ENCODE peak calls at places on chromosomes 7 and 10, in four cellular contexts. V is HS-5; Q is mucosa of gallbladder; W is stimulated activated CD4-positive, alpha-beta T cell treated with anti-CD3 and anti-CD28 coated beads, Interleukin-2, amount 100 ng/mL, for 48 hours. F is an unnamed sample.

GRCh38 chr10:2981361-2981801 is 86.0 kb upstream of the PFKP start:
- DNase-seq in V (no peak), Q (no peak), W (no peak), F (no peak)

GRCh38 chr7:136923111-136923510 is 54.7 kb downstream of the CHRM2 start:
- DNase-seq in V (peak), Q (no peak), W (no peak), F (peak)

GRCh38 chr10:110947061-110947595 is 27.7 kb downstream of the SHOC2 start:
- DNase-seq in V (no peak), Q (no peak), W (no peak), F (no peak)

GRCh38 chr7:140501941-140502340 is 22.6 kb upstream of the MKRN1 start:
- DNase-seq in V (no peak), Q (no peak), W (no peak), F (no peak)

GRCh38 chr7:29765392-29765979 is 40.8 kb upstream of the WIPF3 start:
- DNase-seq in V (no peak), Q (no peak), W (no peak), F (no peak)

GRCh38 chr10:88106348-88106747 is 242.9 kb downstream of the PTEN start:
- DNase-seq in V (no peak), Q (no peak), W (no peak), F (no peak)

GRCh38 chr10:44969854-44970253 is 8.8 kb downstream of the DEPP1 start:
- DNase-seq in V (no peak), Q (no peak), W (no peak), F (no peak)

GRCh38 chr10:17113889-17114288 is 15.7 kb downstream of the CUBN start:
- DNase-seq in V (no peak), Q (peak), W (no peak), F (peak)

GRCh38 chr10:71530781-71531180 is 134.1 kb downstream of the CDH23 start:
- DNase-seq in V (no peak), Q (no peak), W (no peak), F (no peak)

GRCh38 chr10:71604324-71605018 is 115.1 kb downstream of the C10orf105 start:
- DNase-seq in V (no peak), Q (peak), W (no peak), F (peak)

GRCh38 chr10:71396084-71396713 is 521 bp upstream of the CDH23 start:
- DNase-seq in V (no peak), Q (peak), W (no peak), F (peak)

GRCh38 chr7:20269726-20270125 is 52.5 kb upstream of the MACC1 start:
- DNase-seq in V (no peak), Q (no peak), W (no peak), F (peak)

GRCh38 chr7:43583424-43584199 is 704 bp downstream of the STK17A start:
- DNase-seq in V (no peak), Q (peak), W (peak), F (peak)